ENCODE peak calls at places on chromosomes 7 and 10, in eight cellular contexts. J, B, M, G, N, H, I and R are unnamed samples.

GRCh38 chr7:41010418-41010817 is 692.5 kb downstream of the INHBA start:
- DNase-seq in B (no peak), G (no peak), I (no peak), N (no peak), H (no peak), J (no peak), M (no peak), R (no peak)

GRCh38 chr10:113222207-113222606 is 272.2 kb downstream of the TCF7L2 start:
- DNase-seq in M (peak; percentile 27), J (no peak), N (no peak), I (no peak), G (no peak), H (no peak), B (no peak), R (no peak)

GRCh38 chr7:150992833-150993302 is 2.1 kb downstream of the NOS3 start:
- DNase-seq in G (no peak), B (no peak), M (peak; percentile 33), J (no peak), H (no peak), N (no peak), I (no peak), R (no peak)

GRCh38 chr10:4473977-4474376 is 352.0 kb upstream of the AKR1E2 start:
- DNase-seq in B (no peak), G (no peak), M (no peak), N (no peak), I (no peak), H (no peak), J (no peak), R (no peak)

GRCh38 chr10:120996456-120997053 is 145.4 kb downstream of the WDR11 start:
- DNase-seq in G (no peak), M (no peak), B (no peak), J (no peak), N (no peak), H (no peak), I (no peak), R (no peak)

GRCh38 chr10:86389441-86390193 is 23.0 kb upstream of the GRID1 start:
- DNase-seq in N (no peak), B (peak; percentile 54), J (no peak), H (no peak), I (no peak), M (no peak), G (no peak), R (peak; percentile 62)

GRCh38 chr7:109879429-109879828 is 1211.5 kb upstream of the LRRN3 start:
- DNase-seq in N (no peak), M (no peak), G (no peak), I (no peak), B (no peak), J (no peak), H (no peak), R (no peak)

GRCh38 chr10:91672021-91672608 is 39.2 kb upstream of the PPP1R3C start:
- DNase-seq in I (no peak), N (no peak), G (no peak), J (no peak), M (no peak), B (no peak), H (peak; percentile 59), R (no peak)

GRCh38 chr7:27167170-27167505 is 1.8 kb upstream of the HOXA9 start:
- DNase-seq in M (no peak), B (no peak), J (peak; percentile 61), N (no peak), I (no peak), H (peak; percentile 51), G (no peak), R (no peak)

GRCh38 chr7:24406053-24406561 is 122.1 kb downstream of the NPY start:
- DNase-seq in M (no peak), H (no peak), J (no peak), N (no peak), I (no peak), B (no peak), G (no peak), R (peak; percentile 12)

GRCh38 chr7:127726481-127726880 is 74.5 kb downstream of the SND1 start:
- DNase-seq in N (no peak), M (no peak), B (no peak), I (no peak), H (no peak), J (no peak), G (no peak), R (no peak)

GRCh38 chr10:124996127-124996853 is 54.4 kb downstream of the ZRANB1 start:
- DNase-seq in M (no peak), I (no peak), J (no peak), B (no peak), H (no peak), N (no peak), G (no peak), R (no peak)

GRCh38 chr10:76034236-76035009 is 603.0 kb downstream of the LRMDA start:
- DNase-seq in N (no peak), G (no peak), M (peak; percentile 4), I (no peak), H (no peak), B (no peak), J (no peak), R (no peak)

GRCh38 chr10:69443354-69443753 is 7.9 kb upstream of the TSPAN15 start:
- DNase-seq in M (no peak), B (no peak), J (no peak), G (no peak), I (no peak), N (no peak), H (no peak), R (no peak)

GRCh38 chr7:7651479-7651878 is 10.9 kb downstream of the UMAD1 start:
- DNase-seq in M (no peak), G (no peak), H (no peak), N (no peak), I (no peak), J (no peak), B (no peak), R (no peak)

GRCh38 chr10:97784200-97784811 is 12.5 kb upstream of the SFRP5 start:
- DNase-seq in H (no peak), G (no peak), N (no peak), J (no peak), M (no peak), I (no peak), B (no peak), R (no peak)

GRCh38 chr7:141262101-141262819 is 188.4 kb downstream of the TMEM178B start:
- DNase-seq in I (no peak), G (no peak), M (peak; percentile 56), N (no peak), H (no peak), B (no peak), J (no peak), R (no peak)

GRCh38 chr7:136399378-136399777 is 422.2 kb upstream of the MTPN start:
- DNase-seq in J (no peak), I (no peak), N (no peak), G (no peak), M (no peak), B (no peak), H (no peak), R (no peak)

GRCh38 chr10:118027397-118027796 is 19.3 kb downstream of the RAB11FIP2 start:
- DNase-seq in N (no peak), H (no peak), I (no peak), B (no peak), G (no peak), J (no peak), M (no peak), R (no peak)

GRCh38 chr7:95473276-95473985 is 12.3 kb upstream of the ASB4 start:
- DNase-seq in B (no peak), M (peak; percentile 47), I (no peak), J (no peak), H (no peak), N (no peak), G (no peak), R (no peak)

GRCh38 chr10:17476073-17476472 is 21.7 kb upstream of the ST8SIA6 start:
- DNase-seq in N (no peak), B (no peak), I (no peak), M (no peak), H (no peak), J (no peak), G (no peak), R (peak; percentile 10)

GRCh38 chr7:96188623-96188991 is 133.3 kb downstream of the SLC25A13 start:
- DNase-seq in H (no peak), M (no peak), G (no peak), J (no peak), I (no peak), B (no peak), N (no peak), R (no peak)